ENCODE peak calls at places on chromosomes 16 and 17, in five cellular contexts. One of them, this sample, is unnamed.

GRCh38 chr17:13384626-13385025 is 217.1 kb downstream of the HS3ST3A1 start:
- DNase-seq in globus pallidus: peak; percentile 7
- DNase-seq in KG1: no peak
- DNase-seq in stimulated activated CD4-positive, alpha-beta T cell treated with anti-CD3 and anti-CD28 coated beads, Interleukin-1b, Interleukin-23, amount 100 ng/mL, for 24 hours: no peak
- DNase-seq in KBM-7: no peak
- DNase-seq in this sample: no peak

GRCh38 chr17:78780335-78780734 is 1.7 kb downstream of the CYTH1 start:
- DNase-seq in globus pallidus: no peak
- DNase-seq in KG1: no peak
- DNase-seq in stimulated activated CD4-positive, alpha-beta T cell treated with anti-CD3 and anti-CD28 coated beads, Interleukin-1b, Interleukin-23, amount 100 ng/mL, for 24 hours: no peak
- DNase-seq in KBM-7: no peak
- DNase-seq in this sample: no peak

GRCh38 chr17:5698959-5699358 is 114.7 kb upstream of the NLRP1 start:
- DNase-seq in globus pallidus: no peak
- DNase-seq in KG1: no peak
- DNase-seq in stimulated activated CD4-positive, alpha-beta T cell treated with anti-CD3 and anti-CD28 coated beads, Interleukin-1b, Interleukin-23, amount 100 ng/mL, for 24 hours: no peak
- DNase-seq in KBM-7: no peak
- DNase-seq in this sample: no peak

GRCh38 chr17:58268774-58269556 is 11.8 kb downstream of the MPO start:
- DNase-seq in globus pallidus: no peak
- DNase-seq in KG1: no peak
- DNase-seq in stimulated activated CD4-positive, alpha-beta T cell treated with anti-CD3 and anti-CD28 coated beads, Interleukin-1b, Interleukin-23, amount 100 ng/mL, for 24 hours: no peak
- DNase-seq in KBM-7: no peak
- DNase-seq in this sample: no peak

GRCh38 chr17:38559025-38559879 is 46.5 kb downstream of the SRCIN1 start:
- DNase-seq in globus pallidus: no peak
- DNase-seq in KG1: peak; percentile 29
- DNase-seq in stimulated activated CD4-positive, alpha-beta T cell treated with anti-CD3 and anti-CD28 coated beads, Interleukin-1b, Interleukin-23, amount 100 ng/mL, for 24 hours: peak; percentile 80
- DNase-seq in KBM-7: peak; percentile 91
- DNase-seq in this sample: peak; percentile 94

GRCh38 chr17:66260688-66261087 is 31.5 kb upstream of the APOH start:
- DNase-seq in globus pallidus: no peak
- DNase-seq in KG1: no peak
- DNase-seq in stimulated activated CD4-positive, alpha-beta T cell treated with anti-CD3 and anti-CD28 coated beads, Interleukin-1b, Interleukin-23, amount 100 ng/mL, for 24 hours: no peak
- DNase-seq in KBM-7: no peak
- DNase-seq in this sample: no peak

GRCh38 chr16:19116711-19117449 is 3.1 kb downstream of the ITPRIPL2 start:
- DNase-seq in globus pallidus: no peak
- DNase-seq in KG1: no peak
- DNase-seq in stimulated activated CD4-positive, alpha-beta T cell treated with anti-CD3 and anti-CD28 coated beads, Interleukin-1b, Interleukin-23, amount 100 ng/mL, for 24 hours: no peak
- DNase-seq in KBM-7: no peak
- DNase-seq in this sample: no peak

GRCh38 chr17:79400989-79401703 is 209.7 kb downstream of the RBFOX3 start:
- DNase-seq in globus pallidus: peak; percentile 37
- DNase-seq in KG1: peak; percentile 43
- DNase-seq in stimulated activated CD4-positive, alpha-beta T cell treated with anti-CD3 and anti-CD28 coated beads, Interleukin-1b, Interleukin-23, amount 100 ng/mL, for 24 hours: peak; percentile 53
- DNase-seq in KBM-7: peak; percentile 80
- DNase-seq in this sample: peak; percentile 70

GRCh38 chr17:3529817-3530741 is 27.5 kb downstream of the TRPV3 start:
- DNase-seq in globus pallidus: peak; percentile 84
- DNase-seq in KG1: no peak
- DNase-seq in stimulated activated CD4-positive, alpha-beta T cell treated with anti-CD3 and anti-CD28 coated beads, Interleukin-1b, Interleukin-23, amount 100 ng/mL, for 24 hours: no peak
- DNase-seq in KBM-7: no peak
- DNase-seq in this sample: no peak

GRCh38 chr16:47753620-47754019 is 292.5 kb downstream of the PHKB start:
- DNase-seq in globus pallidus: no peak
- DNase-seq in KG1: no peak
- DNase-seq in stimulated activated CD4-positive, alpha-beta T cell treated with anti-CD3 and anti-CD28 coated beads, Interleukin-1b, Interleukin-23, amount 100 ng/mL, for 24 hours: no peak
- DNase-seq in KBM-7: no peak
- DNase-seq in this sample: no peak

GRCh38 chr17:2965621-2966275 is 97.7 kb downstream of the OR1D5 start:
- DNase-seq in globus pallidus: no peak
- DNase-seq in KG1: no peak
- DNase-seq in stimulated activated CD4-positive, alpha-beta T cell treated with anti-CD3 and anti-CD28 coated beads, Interleukin-1b, Interleukin-23, amount 100 ng/mL, for 24 hours: no peak
- DNase-seq in KBM-7: no peak
- DNase-seq in this sample: no peak